ENCODE peak calls at places on chromosomes 16 and 17, in six cellular contexts. M, L, H, C, G and V are unnamed samples.

GRCh38 chr16:81885976-81886586 is 107.0 kb downstream of the PLCG2 start:
- DNase-seq in M (peak; percentile 40), L (peak; percentile 31), H (peak; percentile 36), C (peak; percentile 78), G (no peak), V (peak; percentile 65)

GRCh38 chr17:76166168-76166567 is 25.1 kb upstream of the FOXJ1 start:
- DNase-seq in M (no peak), L (no peak), H (no peak), C (no peak), G (no peak), V (no peak)

GRCh38 chr17:1548032-1548431 is 14.6 kb downstream of the PITPNA start:
- DNase-seq in M (no peak), L (no peak), H (no peak), C (no peak), G (no peak), V (no peak)

GRCh38 chr17:45976755-45977505 is 22.1 kb upstream of the STH start:
- DNase-seq in M (no peak), L (no peak), H (no peak), C (peak; percentile 93), G (no peak), V (no peak)

GRCh38 chr17:10477701-10478100 is 8.3 kb upstream of the MYH4 start:
- DNase-seq in M (no peak), L (no peak), H (no peak), C (no peak), G (no peak), V (no peak)

GRCh38 chr16:81562174-81562849 is 117.7 kb downstream of the CMIP start:
- DNase-seq in M (no peak), L (no peak), H (no peak), C (no peak), G (no peak), V (no peak)

GRCh38 chr17:68035131-68035522 is 408 bp upstream of the KPNA2 start:
- DNase-seq in M (no peak), L (no peak), H (no peak), C (no peak), G (no peak), V (no peak)

GRCh38 chr16:17423195-17423594 is 47.6 kb downstream of the XYLT1 start:
- DNase-seq in M (no peak), L (no peak), H (peak; percentile 41), C (no peak), G (no peak), V (no peak)

GRCh38 chr16:11079657-11080187 is 135.4 kb downstream of the CLEC16A start:
- DNase-seq in M (no peak), L (no peak), H (no peak), C (no peak), G (no peak), V (no peak)

GRCh38 chr17:81708739-81709185 is 3.3 kb upstream of the SLC25A10 start:
- DNase-seq in M (no peak), L (no peak), H (no peak), C (no peak), G (no peak), V (no peak)

GRCh38 chr16:3690991-3691720 is 26.2 kb downstream of the TRAP1 start:
- DNase-seq in M (no peak), L (no peak), H (no peak), C (no peak), G (no peak), V (no peak)

GRCh38 chr17:4751925-4752324 is 12.2 kb upstream of the CXCL16 start:
- DNase-seq in M (no peak), L (peak; percentile 81), H (no peak), C (no peak), G (no peak), V (no peak)

GRCh38 chr17:1606352-1606985 is 22.2 kb downstream of the SLC43A2 start:
- DNase-seq in M (no peak), L (no peak), H (no peak), C (no peak), G (no peak), V (no peak)

GRCh38 chr17:30244853-30245385 is 9.4 kb upstream of the SLC6A4 start:
- DNase-seq in M (no peak), L (no peak), H (no peak), C (no peak), G (no peak), V (no peak)

GRCh38 chr17:65855245-65855644 is 293.8 kb upstream of the AXIN2 start:
- DNase-seq in M (peak; percentile 66), L (no peak), H (peak; percentile 21), C (no peak), G (no peak), V (no peak)
- TF ChIP-seq JUND in M (peak; percentile 86), L (no peak), H (no peak), C (no peak), G (no peak), V (no peak)

GRCh38 chr17:50728112-50728429 is 8.7 kb downstream of the LUC7L3 start:
- DNase-seq in M (no peak), L (no peak), H (no peak), C (no peak), G (no peak), V (no peak)
- TF ChIP-seq JUND in M (no peak), L (no peak), H (no peak), C (no peak), G (no peak), V (no peak)

GRCh38 chr17:28415886-28416285 is 9.9 kb upstream of the SLC46A1 start:
- DNase-seq in M (no peak), L (no peak), H (no peak), C (no peak), G (no peak), V (no peak)
- TF ChIP-seq JUND in M (no peak), L (no peak), H (no peak), C (no peak), G (no peak), V (no peak)

GRCh38 chr17:34826332-34826731 is 134.9 kb downstream of the CCT6B start:
- DNase-seq in M (no peak), L (no peak), H (no peak), C (peak; percentile 18), G (no peak), V (no peak)
- TF ChIP-seq JUND in M (no peak), L (no peak), H (no peak), C (no peak), G (no peak), V (no peak)

GRCh38 chr16:30096862-30097563 is 1.0 kb upstream of the YPEL3 start:
- DNase-seq in M (no peak), L (no peak), H (no peak), C (no peak), G (no peak), V (no peak)
- TF ChIP-seq JUND in M (no peak), L (no peak), H (no peak), C (no peak), G (no peak), V (no peak)